ENCODE peak calls at places on chromosome 1, in four cellular contexts. L is K562, A is HepG2, T is H1. H is an unnamed sample. For H3K4me1, the result is how much of the 10 kb centered on the place peaks cover.

GRCh38 chr1:47534417-47534816 is 96.6 kb downstream of the FOXD2 start:
- DNase-seq in L (no peak), A (no peak), T (no peak), H (no peak)

GRCh38 chr1:154155282-154155681 is 409 bp upstream of the NUP210L start:
- DNase-seq in L (no peak), A (no peak), T (no peak), H (no peak)

GRCh38 chr1:36133484-36133883 is 8.5 kb upstream of the COL8A2 start:
- DNase-seq in L (no peak), A (no peak), T (no peak), H (peak)

GRCh38 chr1:37243368-37244082 is 209.2 kb upstream of the GRIK3 start:
- DNase-seq in L (no peak), A (no peak), T (no peak), H (no peak)

GRCh38 chr1:224506141-224506814 is 71.7 kb upstream of the WDR26 start:
- DNase-seq in L (no peak), A (no peak), T (no peak), H (no peak)

GRCh38 chr1:65946960-65947359 is 154.3 kb downstream of the PDE4B start:
- DNase-seq in L (no peak), A (no peak), T (no peak), H (no peak)

GRCh38 chr1:174800221-174800791 is 199.4 kb upstream of the CACYBP start:
- DNase-seq in L (no peak), A (no peak), T (no peak), H (no peak)

GRCh38 chr1:160797861-160798273 is 1.9 kb downstream of the LY9 start:
- DNase-seq in L (no peak), A (no peak), T (no peak), H (no peak)

GRCh38 chr1:71081697-71082080 is 854 bp upstream of the ZRANB2 start:
- DNase-seq in L (peak), A (no peak), T (no peak), H (no peak)

GRCh38 chr1:171754381-171754705 is 12.5 kb upstream of the VAMP4 start:
- DNase-seq in L (no peak), A (no peak), T (no peak), H (no peak)

GRCh38 chr1:57835620-57836019 is 411.8 kb upstream of the DAB1 start:
- DNase-seq in L (no peak), A (no peak), T (no peak), H (no peak)

GRCh38 chr1:26280333-26281042 is 602 bp downstream of the SH3BGRL3 start:
- DNase-seq in L (peak), A (no peak), T (no peak), H (no peak)

GRCh38 chr1:11053758-11054137 is 6.1 kb downstream of the SRM start:
- DNase-seq in L (peak), A (no peak), T (no peak), H (no peak)

GRCh38 chr1:228810855-228811654 is 75.8 kb downstream of the RHOU start:
- DNase-seq in L (no peak), A (no peak), T (no peak), H (no peak)

GRCh38 chr1:9289090-9289534 is 3.6 kb upstream of the SPSB1 start:
- DNase-seq in L (peak), A (peak), T (no peak), H (no peak)

GRCh38 chr1:226816585-226816984 is 53.8 kb upstream of the PSEN2 start:
- DNase-seq in L (no peak), A (no peak), T (no peak), H (peak)

DNA sequence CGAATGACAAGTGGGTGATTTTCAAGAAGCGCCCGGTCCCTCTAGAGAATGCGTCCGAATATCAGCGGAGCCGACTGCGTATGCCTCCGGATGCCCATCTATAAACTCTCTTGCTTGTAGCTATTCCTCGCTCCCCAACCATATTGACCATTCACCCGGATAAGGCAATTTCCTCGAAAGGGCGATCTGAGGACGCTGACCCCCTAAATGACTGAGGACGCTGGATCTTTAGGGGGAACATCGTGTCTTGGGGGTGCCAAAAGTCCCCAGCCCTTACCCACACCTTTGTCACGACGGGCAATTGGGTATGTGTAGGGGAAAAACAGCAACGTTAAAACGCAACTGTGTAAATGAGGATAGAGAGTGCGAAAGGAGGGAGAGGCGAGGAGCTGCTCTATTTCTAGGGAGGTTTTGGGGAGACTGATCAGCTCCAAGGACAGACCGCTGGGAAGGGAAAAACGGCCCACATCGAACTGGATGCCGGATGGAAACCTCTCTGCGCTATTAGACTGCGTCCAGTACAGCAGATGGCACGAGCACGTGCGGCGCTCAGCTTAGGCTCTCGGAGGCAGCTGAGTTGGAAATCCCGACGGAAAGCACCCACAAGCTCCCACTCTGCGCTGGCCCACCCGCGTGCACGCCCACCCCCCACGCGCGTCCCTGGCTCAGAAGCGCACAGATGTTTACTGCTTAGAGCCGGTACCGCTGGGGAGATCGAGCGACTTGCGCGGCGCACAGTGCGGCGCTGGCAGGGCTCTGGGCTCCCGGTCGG is 2.9 kb upstream of the PRRX1 start:
- DNase-seq in L (no peak), A (no peak), T (no peak), H (no peak)
- H3K4me3 ChIP-seq in L (no peak), A (no peak), T (peak), H (no peak)

GRCh38 chr1:90719321-90720136 is 2.4 kb upstream of the BARHL2 start:
- DNase-seq in L (no peak), A (no peak), T (no peak), H (no peak)

GRCh38 chr1:90717665-90718410 is 736 bp upstream of the BARHL2 start:
- DNase-seq in L (peak), A (no peak), T (no peak), H (no peak)

GRCh38 chr1:90717356-90717664 is 208 bp upstream of the BARHL2 start:
- DNase-seq in L (no peak), A (no peak), T (no peak), H (no peak)

GRCh38 chr1:90720137-90720636 is 3.1 kb upstream of the BARHL2 start:
- DNase-seq in L (no peak), A (no peak), T (no peak), H (no peak)

GRCh38 chr1:90718411-90719320 is 1.6 kb upstream of the BARHL2 start:
- DNase-seq in L (no peak), A (no peak), T (no peak), H (no peak)
- TF ChIP-seq RNF2 in L (no peak), A (no peak), T (peak), H (no peak)

GRCh38 chr1:181103404-181103803 is 14.9 kb downstream of the IER5 start:
- DNase-seq in L (no peak), A (no peak), T (no peak), H (no peak)
- H3K4me1 ChIP-seq in L (half or more), A (half or more), T (under half), H (half or more)

GRCh38 chr1:5478156-5478695 is 514.0 kb downstream of the NPHP4 start:
- DNase-seq in L (no peak), A (no peak), T (no peak), H (no peak)

GRCh38 chr1:5477716-5478115 is 514.5 kb downstream of the NPHP4 start:
- DNase-seq in L (no peak), A (no peak), T (no peak), H (no peak)

GRCh38 chr1:5473268-5473667 is 519.0 kb downstream of the NPHP4 start:
- DNase-seq in L (no peak), A (no peak), T (no peak), H (no peak)

GRCh38 chr1:5478961-5479360 is 513.3 kb downstream of the NPHP4 start:
- DNase-seq in L (no peak), A (no peak), T (no peak), H (no peak)

DNA sequence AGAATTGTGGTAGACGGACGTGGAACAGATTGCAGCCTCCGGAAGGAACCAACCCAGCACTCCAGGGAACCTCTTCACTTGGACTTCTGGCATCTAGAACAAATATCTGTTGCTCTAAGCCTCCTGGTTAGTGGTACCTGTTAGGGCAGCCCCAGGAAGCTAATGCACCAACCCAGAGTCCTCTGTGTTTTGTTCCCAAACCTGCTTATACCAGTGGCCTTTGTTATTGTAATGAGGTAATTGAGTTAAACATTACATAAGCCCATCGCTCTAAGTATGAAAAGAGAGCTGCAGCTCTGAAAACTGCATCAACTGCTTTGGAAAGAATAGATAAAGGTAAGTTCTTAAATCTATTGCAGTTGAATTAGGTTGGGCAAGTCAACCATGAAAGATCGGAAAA is 516.7 kb downstream of the NPHP4 start:
- DNase-seq in L (no peak), A (no peak), T (no peak), H (no peak)
- H3K4me3 ChIP-seq in L (no peak), A (no peak), T (no peak), H (no peak)

GRCh38 chr1:69524010-69524409 is 43.7 kb upstream of the LRRC7 start:
- DNase-seq in L (no peak), A (no peak), T (no peak), H (no peak)
- TF ChIP-seq RNF2 in L (no peak), A (no peak), T (no peak), H (no peak)

DNA sequence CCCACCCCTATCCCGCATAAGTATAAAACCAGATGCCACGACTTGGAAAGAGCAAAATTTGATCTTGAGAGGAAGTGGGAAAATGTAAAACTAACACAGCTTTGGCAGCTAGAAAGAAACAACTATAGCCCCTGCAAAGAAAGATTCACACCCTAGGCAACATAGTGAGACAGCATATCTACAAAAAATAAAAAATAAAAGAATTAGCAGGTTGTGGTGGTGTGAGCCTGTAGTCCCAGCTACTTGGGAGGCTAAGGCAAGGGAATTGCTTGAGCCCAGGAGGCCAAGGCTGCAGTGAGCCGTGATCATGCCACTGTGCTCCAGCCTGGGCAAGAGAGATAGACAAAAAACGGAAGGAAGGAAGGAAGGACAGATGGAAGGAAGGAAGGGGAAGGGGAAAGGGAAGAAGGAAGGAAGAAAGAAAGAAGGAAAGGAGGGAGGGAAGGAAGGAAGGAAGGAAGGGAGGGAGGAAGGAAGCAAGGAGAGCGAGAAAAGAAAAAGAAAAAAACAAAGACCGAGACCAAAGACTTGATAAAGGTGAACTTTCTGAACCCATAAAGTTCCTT is 25.4 kb upstream of the RAP1A start:
- DNase-seq in L (no peak), A (no peak), T (no peak), H (no peak)
- H3K4me1 ChIP-seq in L (under half), A (under half), T (under half), H (under half)

GRCh38 chr1:162990665-162991064 is 78.5 kb upstream of the RGS4 start:
- DNase-seq in L (no peak), A (no peak), T (no peak), H (no peak)

GRCh38 chr1:162984699-162985098 is 84.5 kb upstream of the RGS4 start:
- DNase-seq in L (no peak), A (no peak), T (no peak), H (no peak)

GRCh38 chr1:162985816-162986215 is 83.3 kb upstream of the RGS4 start:
- DNase-seq in L (no peak), A (no peak), T (no peak), H (no peak)

GRCh38 chr1:162988869-162989268 is 80.3 kb upstream of the RGS4 start:
- DNase-seq in L (no peak), A (peak), T (no peak), H (no peak)

DNA sequence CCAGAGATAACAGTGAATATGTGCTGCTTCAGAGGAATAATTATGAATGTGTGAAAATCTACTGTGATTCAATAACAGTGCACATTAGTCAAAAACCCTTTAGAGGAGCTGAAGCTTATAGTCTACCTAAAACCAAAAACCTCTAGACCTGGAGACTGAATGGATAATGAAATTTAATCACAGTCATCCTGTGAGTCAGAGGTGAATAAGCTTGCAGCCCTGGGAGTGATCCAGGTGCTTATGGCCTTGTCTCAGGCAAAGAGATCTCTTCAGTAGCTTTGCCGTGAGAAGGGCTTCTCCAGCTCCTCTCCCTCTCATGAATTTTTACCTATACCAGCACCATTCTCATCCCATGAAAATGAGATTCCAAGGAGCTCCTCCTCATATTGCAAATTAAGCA is 81.3 kb upstream of the RGS4 start:
- DNase-seq in L (no peak), A (no peak), T (no peak), H (no peak)
- H3K4me3 ChIP-seq in L (no peak), A (no peak), T (no peak), H (no peak)

H was measured in A549.